ENCODE peak calls at places on chromosomes 13 and 19, in nine cellular contexts. M is psoas muscle; N is heart left ventricle; R is keratinocyte; Q is spleen; A is tibial artery; D is CD8-positive, alpha-beta T cell; W is astrocyte; G is left ventricle myocardium inferior. V is an unnamed sample. For H3K36me3, the result is how much of the 10 kb centered on the place peaks cover.

GRCh38 chr13:105466376-105466775 is 1069.1 kb downstream of the EFNB2 start:
- DNase-seq in M (no peak), N (no peak), R (no peak), Q (no peak), A (no peak), D (no peak), W (no peak), G (no peak), V (no peak)

GRCh38 chr19:56142087-56142787 is 1.1 kb downstream of the ZNF444 start:
- DNase-seq in M (no peak), N (no peak), R (no peak), Q (no peak), A (no peak), D (no peak), W (no peak), G (no peak), V (peak)

GRCh38 chr13:75195479-75196111 is 286.4 kb downstream of the TBC1D4 start:
- DNase-seq in M (no peak), N (no peak), R (no peak), Q (no peak), A (no peak), D (no peak), W (no peak), G (no peak), V (no peak)

GRCh38 chr19:55141696-55142095 is 7.3 kb downstream of the TNNT1 start:
- DNase-seq in M (no peak), N (no peak), R (no peak), Q (no peak), A (no peak), D (no peak), W (no peak), G (no peak), V (no peak)

GRCh38 chr13:75402787-75403186 is 79.2 kb downstream of the TBC1D4 start:
- DNase-seq in M (no peak), N (peak), R (no peak), Q (no peak), A (no peak), D (no peak), W (no peak), G (peak), V (no peak)

GRCh38 chr13:34847751-34848150 is 94.3 kb upstream of the NBEA start:
- DNase-seq in M (no peak), N (no peak), R (no peak), Q (no peak), A (no peak), D (no peak), W (no peak), G (no peak), V (no peak)

GRCh38 chr19:49676136-49676689 is 858 bp upstream of the PRMT1 start:
- DNase-seq in M (peak), N (peak), R (peak), Q (peak), A (no peak), D (peak), W (peak), G (peak), V (peak)

GRCh38 chr19:16386619-16387240 is 62.1 kb downstream of the KLF2 start:
- DNase-seq in M (no peak), N (no peak), R (no peak), Q (peak), A (no peak), D (peak), W (peak), G (peak), V (peak)

GRCh38 chr13:21557995-21558394 is 46.0 kb downstream of the MICU2 start:
- DNase-seq in M (no peak), N (no peak), R (no peak), Q (no peak), A (no peak), D (no peak), W (no peak), G (no peak), V (no peak)

GRCh38 chr13:28584873-28585317 is 74.0 kb upstream of the POMP start:
- DNase-seq in M (no peak), N (no peak), R (no peak), Q (no peak), A (no peak), D (no peak), W (peak), G (no peak), V (no peak)

GRCh38 chr19:12052571-12053169 is at the start of gene ZNF878:
- DNase-seq in M (peak), N (peak), R (no peak), Q (peak), A (peak), D (peak), W (peak), G (peak), V (peak)

GRCh38 chr13:102651892-102652291 is 43.0 kb downstream of the METTL21C start:
- DNase-seq in M (no peak), N (no peak), R (no peak), Q (no peak), A (peak), D (no peak), W (no peak), G (no peak), V (no peak)

GRCh38 chr19:35718345-35719041 is 690 bp downstream of the KMT2B start:
- DNase-seq in M (peak), N (no peak), R (no peak), Q (peak), A (no peak), D (peak), W (no peak), G (peak), V (peak)

GRCh38 chr13:30142502-30143211 is 164.7 kb downstream of the KATNAL1 start:
- DNase-seq in M (peak), N (no peak), R (peak), Q (no peak), A (no peak), D (no peak), W (peak), G (no peak), V (peak)

GRCh38 chr19:55484571-55485438 is at the start of gene NAT14:
- DNase-seq in M (peak), N (peak), R (no peak), Q (peak), A (no peak), D (peak), W (no peak), G (peak), V (no peak)

GRCh38 chr13:19618925-19619324 is 14.5 kb upstream of the MPHOSPH8 start:
- DNase-seq in M (no peak), N (no peak), R (no peak), Q (no peak), A (no peak), D (no peak), W (no peak), G (no peak), V (peak)

GRCh38 chr13:96020941-96021340 is 32.3 kb downstream of the UGGT2 start:
- DNase-seq in M (no peak), N (no peak), R (no peak), Q (no peak), A (no peak), D (no peak), W (no peak), G (no peak), V (no peak)

GRCh38 chr13:107208889-107209288 is 641.0 kb upstream of the ARGLU1 start:
- DNase-seq in M (no peak), N (no peak), R (no peak), Q (no peak), A (no peak), D (no peak), W (no peak), G (no peak), V (no peak)

GRCh38 chr13:21675095-21676007 is 4.5 kb downstream of the FGF9 start:
- DNase-seq in M (peak), N (peak), R (no peak), Q (peak), A (no peak), D (peak), W (no peak), G (peak), V (peak)

DNA sequence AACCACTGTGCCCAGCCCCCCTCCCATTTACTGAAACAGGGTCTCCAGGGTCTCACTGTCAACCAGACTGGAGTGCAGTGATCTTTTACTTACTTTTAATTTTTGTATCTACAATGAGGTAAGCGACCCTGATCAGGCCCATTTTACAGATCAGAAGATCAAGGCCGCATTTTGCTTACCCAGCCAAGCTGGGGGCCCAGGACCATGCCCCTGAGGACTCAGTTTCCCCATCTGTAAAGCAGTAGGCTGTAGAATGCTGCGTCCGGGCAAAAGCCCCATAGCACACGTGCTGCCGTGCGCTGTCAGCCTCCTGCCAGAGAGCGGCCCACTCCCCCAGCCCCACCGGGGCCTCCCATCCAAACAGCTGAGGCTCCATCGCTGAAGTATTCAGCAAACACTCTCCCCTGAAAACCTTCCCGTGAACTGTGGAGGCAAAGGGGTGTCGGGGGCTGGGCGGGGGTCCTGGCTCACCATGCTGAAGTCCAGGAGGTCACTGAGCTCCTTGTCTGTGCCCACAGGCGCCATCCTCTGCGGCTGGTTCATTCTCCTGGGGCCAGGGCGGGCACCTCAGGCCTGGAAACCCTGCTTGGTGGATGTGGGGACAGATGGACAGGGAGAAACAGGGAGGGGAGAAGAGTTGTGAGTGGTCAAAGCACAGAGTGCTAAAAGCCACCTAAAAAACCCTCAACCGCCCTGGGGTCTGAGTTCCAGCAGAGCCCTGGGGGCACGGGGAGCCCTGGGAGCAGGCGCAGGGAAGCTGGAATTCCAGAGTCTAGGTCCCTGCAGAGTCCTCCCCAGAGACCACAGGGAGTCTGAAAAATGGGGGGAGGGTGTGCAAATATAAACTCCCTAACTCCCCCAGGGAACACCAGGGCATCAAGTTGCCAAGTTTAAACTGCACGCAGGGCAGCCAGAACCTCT is 2.4 kb downstream of the TCF3 start:
- DNase-seq in M (no peak), N (no peak), R (no peak), Q (peak), A (no peak), D (no peak), W (no peak), G (no peak), V (no peak)
- H3K36me3 ChIP-seq in M (under half), N (under half), R (under half), Q (under half), A (under half), D (under half), W (under half), G (under half), V (under half)

DNA sequence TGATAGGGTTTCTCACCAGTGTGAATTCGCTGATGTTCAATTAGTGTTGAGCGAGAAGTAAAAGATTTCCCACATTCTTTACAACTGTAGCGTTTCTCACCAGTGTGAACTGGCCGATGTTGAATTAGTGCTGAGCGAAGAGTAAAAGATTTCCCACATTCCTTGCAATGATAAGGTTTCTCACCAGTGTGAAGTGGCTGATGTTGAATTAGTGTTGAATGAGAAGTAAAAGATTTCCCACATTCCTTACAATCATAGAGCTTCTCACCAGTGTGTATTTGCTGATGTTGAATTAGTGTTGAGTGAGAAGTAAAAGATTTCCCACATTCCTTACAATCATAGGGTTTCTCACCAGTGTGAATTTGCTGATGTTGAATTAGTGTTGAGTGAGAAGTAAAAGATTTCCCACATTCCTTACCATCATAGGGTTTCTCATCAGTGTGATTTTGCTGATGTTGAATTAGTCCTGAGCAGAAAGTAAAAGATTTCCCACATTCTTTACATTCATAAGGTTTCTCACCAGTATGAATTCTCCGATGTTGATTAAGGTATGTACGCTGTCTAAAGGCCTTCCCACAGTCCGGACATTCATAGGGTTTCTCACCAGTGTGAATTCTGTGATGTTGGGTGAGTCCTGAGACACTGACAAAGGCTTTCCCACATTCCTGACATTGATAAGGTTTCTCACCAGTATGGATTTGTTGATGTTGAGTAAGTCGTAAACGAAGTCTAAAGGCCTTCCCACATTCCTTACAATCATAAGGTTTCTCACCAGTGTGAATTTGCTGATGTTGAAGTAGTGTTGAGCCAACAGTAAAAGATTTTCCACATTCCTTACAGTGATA is 24.0 kb downstream of the ZNF850 start:
- DNase-seq in M (no peak), N (no peak), R (no peak), Q (no peak), A (no peak), D (no peak), W (no peak), G (no peak), V (no peak)
- H3K36me3 ChIP-seq in M (under half), N (half or more), R (under half), Q (half or more), A (half or more), D (under half), W (half or more), G (half or more), V (under half)

DNA sequence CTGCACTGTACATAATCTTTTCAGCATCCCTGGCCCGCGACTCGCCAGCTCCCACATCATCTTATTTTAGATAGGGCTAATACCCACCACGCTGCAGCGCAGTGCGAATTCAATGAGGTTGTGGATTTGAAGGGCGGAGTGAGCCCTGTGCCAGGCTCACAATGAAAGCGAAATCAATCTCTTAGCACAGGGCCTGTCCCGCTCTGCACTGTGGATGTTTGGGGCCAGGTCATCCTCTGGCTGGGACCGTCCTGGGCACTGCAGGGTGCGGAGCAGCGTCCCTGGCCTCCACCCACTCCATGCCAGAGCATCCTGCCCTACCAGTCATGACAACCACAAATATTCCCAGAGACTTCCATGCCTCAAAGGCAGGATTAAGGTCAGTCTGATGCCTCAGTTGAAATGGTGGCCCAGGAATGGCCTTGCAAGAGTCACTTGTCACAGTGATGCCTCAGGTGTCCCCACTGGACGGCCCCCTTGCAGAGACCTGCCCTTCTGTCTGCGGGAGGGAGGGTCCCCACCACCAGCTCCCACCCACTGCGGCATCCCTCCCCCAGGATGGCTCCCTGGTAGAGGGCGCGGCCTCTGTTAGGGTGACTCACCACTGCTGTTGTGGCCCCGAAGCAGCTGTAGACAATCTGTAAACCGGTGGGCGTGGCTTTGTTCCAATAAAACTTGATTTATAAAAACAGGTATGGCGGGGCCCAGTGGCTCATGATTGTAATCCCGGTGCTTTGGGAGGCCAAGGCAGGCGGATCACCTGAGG is 5.6 kb downstream of the UHRF1 start:
- DNase-seq in M (no peak), N (no peak), R (peak), Q (peak), A (no peak), D (peak), W (peak), G (no peak), V (no peak)
- H3K36me3 ChIP-seq in M (under half), N (under half), R (under half), Q (under half), A (under half), D (under half), W (under half), G (under half), V (under half)

GRCh38 chr19:4493929-4494690 is 22.0 kb downstream of the HDGFL2 start:
- DNase-seq in M (no peak), N (no peak), R (no peak), Q (no peak), A (no peak), D (no peak), W (no peak), G (no peak), V (no peak)
- H3K36me3 ChIP-seq in M (under half), N (half or more), R (under half), Q (half or more), A (half or more), D (under half), W (under half), G (half or more), V (under half)

GRCh38 chr19:5259750-5260149 is 80.9 kb downstream of the PTPRS start:
- DNase-seq in M (no peak), N (no peak), R (no peak), Q (no peak), A (no peak), D (no peak), W (no peak), G (no peak), V (no peak)

GRCh38 chr19:5255602-5256231 is 84.9 kb downstream of the PTPRS start:
- DNase-seq in M (no peak), N (no peak), R (no peak), Q (no peak), A (no peak), D (no peak), W (no peak), G (no peak), V (no peak)

GRCh38 chr19:5254543-5254942 is 86.1 kb downstream of the PTPRS start:
- DNase-seq in M (no peak), N (no peak), R (no peak), Q (no peak), A (no peak), D (no peak), W (no peak), G (no peak), V (no peak)

GRCh38 chr19:5254944-5255343 is 85.7 kb downstream of the PTPRS start:
- DNase-seq in M (no peak), N (no peak), R (no peak), Q (no peak), A (no peak), D (no peak), W (no peak), G (no peak), V (no peak)

DNA sequence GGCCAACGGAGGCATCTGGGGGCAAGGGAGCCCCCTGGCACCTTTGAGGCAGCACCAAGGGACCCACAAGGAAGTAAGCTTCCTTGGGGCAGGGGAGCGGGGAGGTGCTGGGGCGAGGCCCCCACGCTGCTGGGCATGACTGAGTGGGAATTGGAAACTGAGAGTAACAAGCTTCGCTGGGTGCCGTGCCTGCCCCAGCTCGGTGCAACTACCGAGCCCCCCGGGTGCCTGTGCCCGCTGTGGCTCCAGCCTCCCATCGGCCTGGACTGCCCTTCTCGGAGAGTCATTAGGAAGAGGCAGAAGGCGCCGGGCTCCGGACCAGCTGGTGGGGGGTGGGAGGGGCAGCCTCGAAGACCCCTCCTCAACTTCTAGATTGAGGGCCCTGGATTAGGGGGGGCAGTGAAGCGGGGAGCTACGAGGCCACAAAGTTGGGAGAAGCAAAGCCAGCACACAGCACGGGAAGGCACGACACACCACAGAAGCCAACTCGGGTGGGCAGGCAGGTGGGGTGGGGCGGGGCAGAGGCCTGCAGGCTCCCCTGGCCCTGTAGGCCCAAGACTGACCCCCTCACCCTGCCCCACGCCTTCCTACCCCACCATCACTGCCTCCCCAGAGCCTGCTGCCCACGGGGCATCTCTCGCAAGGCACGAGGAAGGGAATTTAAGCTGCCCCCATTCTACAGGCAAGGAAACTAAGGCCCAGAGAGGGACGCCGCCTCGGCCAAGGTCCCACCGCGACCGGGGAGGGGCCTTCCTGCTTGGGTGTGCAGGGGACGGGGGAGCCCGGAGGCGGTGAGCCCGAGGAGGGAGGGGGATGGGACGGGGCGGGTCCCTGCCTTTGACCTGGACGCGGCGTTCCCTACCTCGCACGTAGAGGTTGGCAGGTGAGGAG is 83.2 kb downstream of the PTPRS start:
- DNase-seq in M (no peak), N (no peak), R (no peak), Q (no peak), A (no peak), D (no peak), W (no peak), G (no peak), V (no peak)
- H3K36me3 ChIP-seq in M (under half), N (under half), R (under half), Q (under half), A (half or more), D (under half), W (under half), G (half or more), V (under half)

GRCh38 chr19:6416658-6417405 is 7.8 kb downstream of the KHSRP start:
- DNase-seq in M (no peak), N (no peak), R (no peak), Q (no peak), A (no peak), D (no peak), W (no peak), G (no peak), V (no peak)
- H3K36me3 ChIP-seq in M (under half), N (half or more), R (under half), Q (half or more), A (half or more), D (half or more), W (under half), G (half or more), V (half or more)

DNA sequence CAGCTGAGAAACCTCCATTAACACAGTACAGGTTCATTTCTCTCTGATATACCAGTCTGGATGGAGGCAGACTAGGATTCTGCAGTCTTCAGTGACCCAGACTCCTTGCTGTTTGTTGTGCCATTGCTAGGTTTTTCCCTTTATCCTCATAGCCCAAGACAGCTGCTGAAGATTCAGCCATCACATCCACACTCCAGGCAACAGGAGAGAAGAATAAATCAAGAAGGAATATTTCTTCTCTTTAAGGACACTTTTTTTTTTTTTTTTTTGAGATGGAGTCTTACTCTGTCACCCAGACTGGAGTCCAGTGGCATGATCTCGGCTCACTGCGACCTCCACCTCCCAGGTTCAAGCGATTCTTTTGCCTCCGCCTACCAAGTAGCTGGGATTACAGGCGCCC is 14.3 kb downstream of the CLPTM1 start:
- DNase-seq in M (no peak), N (no peak), R (no peak), Q (no peak), A (no peak), D (no peak), W (no peak), G (no peak), V (no peak)
- H3K36me3 ChIP-seq in M (under half), N (under half), R (under half), Q (half or more), A (half or more), D (under half), W (under half), G (half or more), V (under half)